ENCODE peak calls at places on chromosomes 3 and 15, in four cellular contexts. One of them, this sample, is unnamed.

GRCh38 chr3:16844771-16845170 is 40.0 kb upstream of the PLCL2 start:
- DNase-seq in astrocyte of the spinal cord: no peak
- DNase-seq in AG09309: no peak
- DNase-seq in activated T-cell treated with anti-CD3 and anti-CD28 coated beads for 1 hour: no peak
- DNase-seq in this sample: no peak

GRCh38 chr15:50176869-50177268 is 5.1 kb upstream of the SLC27A2 start:
- DNase-seq in activated T-cell treated with anti-CD3 and anti-CD28 coated beads for 1 hour: no peak
- DNase-seq in AG09309: no peak
- DNase-seq in astrocyte of the spinal cord: no peak
- DNase-seq in this sample: peak; percentile 23

GRCh38 chr3:29805757-29806156 is 524.9 kb downstream of the RBMS3 start:
- DNase-seq in activated T-cell treated with anti-CD3 and anti-CD28 coated beads for 1 hour: no peak
- DNase-seq in AG09309: no peak
- DNase-seq in astrocyte of the spinal cord: peak; percentile 24
- DNase-seq in this sample: no peak

GRCh38 chr3:95654567-95655362 is 1159.6 kb upstream of the EPHA6 start:
- DNase-seq in activated T-cell treated with anti-CD3 and anti-CD28 coated beads for 1 hour: no peak
- DNase-seq in astrocyte of the spinal cord: no peak
- DNase-seq in AG09309: no peak
- DNase-seq in this sample: no peak

GRCh38 chr15:49918106-49918505 is 200.9 kb downstream of the ATP8B4 start:
- DNase-seq in astrocyte of the spinal cord: peak; percentile 35
- DNase-seq in activated T-cell treated with anti-CD3 and anti-CD28 coated beads for 1 hour: no peak
- DNase-seq in AG09309: no peak
- DNase-seq in this sample: peak; percentile 57

GRCh38 chr3:31423522-31423921 is 109.2 kb upstream of the STT3B start:
- DNase-seq in AG09309: no peak
- DNase-seq in activated T-cell treated with anti-CD3 and anti-CD28 coated beads for 1 hour: no peak
- DNase-seq in astrocyte of the spinal cord: peak; percentile 63
- DNase-seq in this sample: peak; percentile 8

GRCh38 chr3:109073116-109073515 is 44.8 kb downstream of the MORC1 start:
- DNase-seq in AG09309: no peak
- DNase-seq in activated T-cell treated with anti-CD3 and anti-CD28 coated beads for 1 hour: no peak
- DNase-seq in astrocyte of the spinal cord: no peak
- DNase-seq in this sample: no peak

GRCh38 chr15:92902723-92903587 is 2.8 kb downstream of the CHD2 start:
- DNase-seq in AG09309: no peak
- DNase-seq in activated T-cell treated with anti-CD3 and anti-CD28 coated beads for 1 hour: no peak
- DNase-seq in astrocyte of the spinal cord: peak; percentile 39
- DNase-seq in this sample: no peak

GRCh38 chr15:31279221-31280036 is 47.2 kb upstream of the KLF13 start:
- DNase-seq in AG09309: no peak
- DNase-seq in activated T-cell treated with anti-CD3 and anti-CD28 coated beads for 1 hour: no peak
- DNase-seq in astrocyte of the spinal cord: no peak
- DNase-seq in this sample: no peak

GRCh38 chr3:181629029-181629428 is 82.7 kb upstream of the SOX2 start:
- DNase-seq in AG09309: no peak
- DNase-seq in astrocyte of the spinal cord: peak; percentile 35
- DNase-seq in activated T-cell treated with anti-CD3 and anti-CD28 coated beads for 1 hour: no peak
- DNase-seq in this sample: peak; percentile 37

GRCh38 chr3:21506061-21506460 is 244.9 kb downstream of the ZNF385D start:
- DNase-seq in astrocyte of the spinal cord: peak; percentile 49
- DNase-seq in AG09309: no peak
- DNase-seq in activated T-cell treated with anti-CD3 and anti-CD28 coated beads for 1 hour: no peak
- DNase-seq in this sample: peak; percentile 1

GRCh38 chr3:126213376-126214044 is 33.1 kb upstream of the ALDH1L1 start:
- DNase-seq in AG09309: no peak
- DNase-seq in astrocyte of the spinal cord: no peak
- DNase-seq in activated T-cell treated with anti-CD3 and anti-CD28 coated beads for 1 hour: no peak
- DNase-seq in this sample: peak; percentile 11

GRCh38 chr3:36647423-36647853 is 116.9 kb downstream of the DCLK3 start:
- DNase-seq in astrocyte of the spinal cord: peak; percentile 39
- DNase-seq in activated T-cell treated with anti-CD3 and anti-CD28 coated beads for 1 hour: no peak
- DNase-seq in AG09309: no peak
- DNase-seq in this sample: no peak

GRCh38 chr15:60751985-60752952 is 273.3 kb upstream of the ICE2 start:
- DNase-seq in astrocyte of the spinal cord: peak; percentile 93
- DNase-seq in AG09309: peak; percentile 11
- DNase-seq in activated T-cell treated with anti-CD3 and anti-CD28 coated beads for 1 hour: no peak
- DNase-seq in this sample: peak; percentile 95

GRCh38 chr3:42803800-42804112 is 534 bp downstream of the HIGD1A start:
- DNase-seq in astrocyte of the spinal cord: peak; percentile 42
- DNase-seq in activated T-cell treated with anti-CD3 and anti-CD28 coated beads for 1 hour: no peak
- DNase-seq in AG09309: no peak
- DNase-seq in this sample: no peak

GRCh38 chr3:161372321-161373260 is 1.3 kb upstream of the SPTSSB start:
- DNase-seq in AG09309: no peak
- DNase-seq in activated T-cell treated with anti-CD3 and anti-CD28 coated beads for 1 hour: peak; percentile 6
- DNase-seq in astrocyte of the spinal cord: peak; percentile 8
- DNase-seq in this sample: peak; percentile 25

This sample was measured in cardiac fibroblast.